ENCODE peak calls at places on chromosomes 7 and 10, in ten cellular contexts. I is H7; U is endothelial cell; N is MCF 10A; G is SK-MEL-5; R is CD8-positive, alpha-beta memory T cell; L is RWPE1; T is A549; D is mesendoderm; O is brain microvascular endothelial cell. X is an unnamed sample.

GRCh38 chr10:131785121-131785460 is 115.7 kb upstream of the PPP2R2D start:
- DNase-seq in I (no peak), U (no peak), N (no peak), G (no peak), R (no peak), L (no peak), T (no peak), D (no peak), O (no peak), X (no peak)

GRCh38 chr7:29243777-29244655 is 49.4 kb downstream of the CHN2 start:
- DNase-seq in I (peak), U (no peak), N (no peak), G (peak), R (peak), L (no peak), T (peak), D (peak), O (no peak), X (no peak)

GRCh38 chr10:43945908-43946307 is 297.2 kb upstream of the ZNF32 start:
- DNase-seq in I (no peak), U (no peak), N (no peak), G (no peak), R (no peak), L (no peak), T (no peak), D (no peak), O (no peak), X (no peak)

GRCh38 chr10:122159159-122159970 is 111.7 kb upstream of the BTBD16 start:
- DNase-seq in I (no peak), U (no peak), N (no peak), G (no peak), R (no peak), L (no peak), T (no peak), D (peak), O (no peak), X (no peak)

GRCh38 chr7:133815677-133816210 is 311.4 kb upstream of the LRGUK start:
- DNase-seq in I (no peak), U (no peak), N (no peak), G (no peak), R (no peak), L (no peak), T (peak), D (no peak), O (no peak), X (no peak)

GRCh38 chr7:151059362-151060112 is at the start of gene SLC4A2:
- DNase-seq in I (peak), U (peak), N (peak), G (peak), R (peak), L (peak), T (peak), D (peak), O (peak), X (peak)

GRCh38 chr7:1654738-1655490 is 15.2 kb upstream of the ELFN1 start:
- DNase-seq in I (peak), U (no peak), N (no peak), G (no peak), R (no peak), L (no peak), T (no peak), D (no peak), O (no peak), X (no peak)

GRCh38 chr7:128164061-128164954 is 76.8 kb upstream of the LEP start:
- DNase-seq in I (no peak), U (no peak), N (peak), G (peak), R (no peak), L (peak), T (peak), D (peak), O (peak), X (no peak)